ENCODE peak calls at places on chromosome 15, in ten cellular contexts. B is AG04449; W is CD4-positive, CD25-positive, alpha-beta regulatory T cell; H is astrocyte of the spinal cord; P is activated CD8-positive, alpha-beta memory T cell treated with anti-CD3 and anti-CD28 coated beads, Interleukin-2, amount 50 U/mL, for 48 hours; R is pons; E is GM23338; O is stimulated activated CD4-positive, alpha-beta T cell treated with anti-CD3 and anti-CD28 coated beads, TNF-alpha, amount 100 ng/mL, for 1 hour; J is glutamatergic neuron; Y is H54. Z is an unnamed sample.

GRCh38 chr15:47553933-47554332 is 163.4 kb upstream of the SEMA6D start:
- DNase-seq in Y (no peak), B (no peak), E (no peak), R (no peak), H (no peak), O (no peak), J (no peak), P (no peak), W (no peak), Z (no peak)

GRCh38 chr15:69848551-69849231 is 249.0 kb downstream of the TLE3 start:
- DNase-seq in R (no peak), B (no peak), E (no peak), P (no peak), Y (no peak), H (no peak), J (no peak), O (no peak), W (no peak), Z (peak)

GRCh38 chr15:74957301-74958035 is 896 bp upstream of the RPP25 start:
- DNase-seq in R (no peak), O (no peak), W (no peak), B (no peak), E (peak), J (no peak), H (no peak), P (peak), Y (no peak), Z (peak)

GRCh38 chr15:89068325-89068784 is 19.9 kb upstream of the ABHD2 start:
- DNase-seq in W (no peak), H (peak), R (peak), P (peak), J (no peak), B (peak), E (no peak), O (no peak), Y (no peak), Z (peak)

GRCh38 chr15:64429448-64429847 is 30.9 kb upstream of the ZNF609 start:
- DNase-seq in E (no peak), R (no peak), B (no peak), J (no peak), Y (no peak), P (no peak), H (no peak), W (no peak), O (no peak), Z (no peak)

GRCh38 chr15:95511680-95512079 is 818.8 kb upstream of the NR2F2 start:
- DNase-seq in W (no peak), R (no peak), O (no peak), J (no peak), Y (no peak), B (no peak), H (no peak), P (no peak), E (no peak), Z (peak)

GRCh38 chr15:47857384-47858168 is 140.3 kb downstream of the SEMA6D start:
- DNase-seq in B (no peak), W (no peak), P (no peak), Y (no peak), J (no peak), R (no peak), E (no peak), H (no peak), O (no peak), Z (no peak)

GRCh38 chr15:51076898-51077564 is 17.7 kb downstream of the TNFAIP8L3 start:
- DNase-seq in E (peak), B (no peak), R (peak), H (peak), Y (no peak), J (no peak), O (no peak), P (peak), W (no peak), Z (peak)

GRCh38 chr15:43249236-43249635 is 17.5 kb downstream of the TGM5 start:
- DNase-seq in W (no peak), Y (no peak), J (no peak), R (no peak), B (no peak), E (no peak), O (no peak), H (no peak), P (no peak), Z (no peak)

GRCh38 chr15:40054056-40054745 is 15.2 kb upstream of the SRP14 start:
- DNase-seq in P (peak), O (no peak), R (no peak), Y (no peak), W (no peak), J (no peak), B (no peak), E (no peak), H (peak), Z (peak)

GRCh38 chr15:50149090-50149489 is 30.1 kb upstream of the ATP8B4 start:
- DNase-seq in O (no peak), Y (no peak), H (no peak), R (no peak), P (no peak), W (no peak), E (no peak), J (no peak), B (no peak), Z (no peak)

GRCh38 chr15:37653018-37653417 is 281.4 kb upstream of the TMCO5A start:
- DNase-seq in R (no peak), O (no peak), B (no peak), Y (no peak), H (no peak), J (no peak), W (no peak), E (peak), P (no peak), Z (no peak)

GRCh38 chr15:72116680-72117447 is 1.1 kb downstream of the MYO9A start:
- DNase-seq in O (no peak), J (no peak), E (peak), Y (no peak), W (no peak), B (no peak), H (no peak), R (peak), P (no peak), Z (peak)

GRCh38 chr15:48602358-48603122 is 43.0 kb downstream of the FBN1 start:
- DNase-seq in B (no peak), W (no peak), H (peak), P (no peak), O (no peak), E (peak), R (peak), J (no peak), Y (no peak), Z (peak)

GRCh38 chr15:60096157-60096556 is 92.0 kb downstream of the FOXB1 start:
- DNase-seq in H (peak), P (no peak), R (no peak), Y (no peak), W (no peak), J (no peak), O (no peak), E (no peak), B (no peak), Z (peak)

GRCh38 chr15:74505837-74506514 is 35.0 kb upstream of the ARID3B start:
- DNase-seq in W (no peak), O (no peak), P (no peak), B (no peak), E (no peak), J (no peak), H (no peak), R (no peak), Y (no peak), Z (peak)

GRCh38 chr15:59232476-59232875 is 25.8 kb downstream of the LDHAL6B start:
- DNase-seq in B (peak), P (no peak), O (no peak), W (no peak), E (no peak), Y (peak), R (no peak), J (no peak), H (peak), Z (peak)

GRCh38 chr15:51883436-51883835 is 54.0 kb downstream of the TMOD3 start:
- DNase-seq in O (no peak), Y (no peak), P (no peak), W (no peak), E (no peak), R (no peak), J (no peak), H (peak), B (peak), Z (no peak)

GRCh38 chr15:73240864-73241499 is 127.8 kb downstream of the HCN4 start:
- DNase-seq in P (peak), Y (peak), B (no peak), O (peak), H (peak), J (peak), W (peak), E (peak), R (peak), Z (peak)

GRCh38 chr15:65292938-65293518 is 2.8 kb upstream of the RNU5A-1 start:
- DNase-seq in R (no peak), P (no peak), W (no peak), O (no peak), E (no peak), J (no peak), Y (no peak), H (no peak), B (no peak), Z (no peak)